ENCODE peak calls at places on chromosomes 7 and 10, in ten cellular contexts. R, L, M, H, B, J, G, N, P and Z are unnamed samples.

GRCh38 chr10:110076559-110077318 is 69.0 kb downstream of the ADD3 start:
- DNase-seq in P (no peak), R (peak), B (peak), L (no peak), M (no peak), N (no peak), J (no peak), G (peak), H (peak), Z (no peak)

GRCh38 chr10:122244001-122244715 is 26.9 kb upstream of the BTBD16 start:
- DNase-seq in B (no peak), L (no peak), P (no peak), G (no peak), M (no peak), H (no peak), R (no peak), J (no peak), N (no peak), Z (no peak)

GRCh38 chr10:1776127-1776662 is 38.9 kb upstream of the ADARB2 start:
- DNase-seq in H (no peak), L (no peak), J (no peak), R (no peak), P (no peak), N (no peak), G (no peak), M (no peak), B (no peak), Z (no peak)

GRCh38 chr10:99427566-99428150 is 2.8 kb downstream of the GOT1 start:
- DNase-seq in R (no peak), M (no peak), G (no peak), B (no peak), J (no peak), N (no peak), L (no peak), H (no peak), P (no peak), Z (no peak)

GRCh38 chr10:11429439-11430052 is 181.9 kb downstream of the USP6NL start:
- DNase-seq in H (no peak), J (no peak), B (no peak), L (no peak), P (no peak), M (no peak), G (no peak), R (no peak), N (no peak), Z (no peak)

GRCh38 chr10:53135213-53135896 is 362.8 kb upstream of the MBL2 start:
- DNase-seq in G (no peak), L (no peak), B (no peak), P (no peak), M (no peak), H (no peak), R (no peak), N (no peak), J (no peak), Z (no peak)

GRCh38 chr7:30925117-30925516 is 13.5 kb downstream of the AQP1 start:
- DNase-seq in R (no peak), G (no peak), L (no peak), H (no peak), P (no peak), M (no peak), B (no peak), N (no peak), J (no peak), Z (no peak)

GRCh38 chr10:119509909-119510451 is 32.5 kb downstream of the RGS10 start:
- DNase-seq in H (no peak), G (peak), R (no peak), J (no peak), L (no peak), B (no peak), M (no peak), P (no peak), N (no peak), Z (no peak)

GRCh38 chr10:127909716-127910463 is 3.0 kb downstream of the PTPRE start:
- DNase-seq in J (no peak), N (no peak), H (no peak), P (no peak), M (no peak), L (no peak), B (no peak), G (no peak), R (no peak), Z (no peak)

GRCh38 chr10:26621889-26622681 is 75.4 kb upstream of the PDSS1 start:
- DNase-seq in R (no peak), J (no peak), B (peak), L (no peak), N (no peak), P (no peak), H (no peak), M (no peak), G (peak), Z (no peak)

GRCh38 chr7:26397326-26397725 is 105.7 kb downstream of the SNX10 start:
- DNase-seq in N (no peak), R (no peak), P (no peak), L (no peak), H (no peak), J (no peak), G (no peak), B (no peak), M (peak), Z (no peak)

GRCh38 chr10:66307826-66308225 is 618.0 kb upstream of the LRRTM3 start:
- DNase-seq in B (no peak), N (no peak), J (no peak), M (no peak), L (no peak), R (peak), P (no peak), H (no peak), G (no peak), Z (peak)

GRCh38 chr7:148932-149855 is 43.2 kb upstream of the FAM20C start:
- DNase-seq in J (peak), M (peak), R (peak), P (peak), L (peak), G (peak), B (peak), H (peak), N (peak), Z (peak)

GRCh38 chr7:156175003-156175402 is 362.7 kb upstream of the SHH start:
- DNase-seq in H (no peak), P (no peak), B (no peak), L (no peak), R (no peak), G (no peak), M (no peak), N (no peak), J (no peak), Z (no peak)

GRCh38 chr10:4691301-4691700 is 134.7 kb upstream of the AKR1E2 start:
- DNase-seq in P (no peak), B (no peak), G (no peak), R (no peak), M (no peak), N (no peak), H (peak), L (no peak), J (no peak), Z (no peak)

GRCh38 chr7:134702366-134703240 is 56.0 kb downstream of the BPGM start:
- DNase-seq in G (no peak), J (no peak), P (no peak), M (no peak), H (no peak), B (no peak), L (no peak), N (no peak), R (no peak), Z (no peak)

GRCh38 chr10:80136134-80136571 is 3.6 kb downstream of the PLAC9 start:
- DNase-seq in R (no peak), H (peak), G (no peak), J (no peak), N (no peak), L (no peak), P (no peak), B (no peak), M (no peak), Z (no peak)

GRCh38 chr7:134279336-134279735 is 37.4 kb downstream of the SLC35B4 start:
- DNase-seq in M (no peak), R (no peak), H (no peak), B (no peak), P (no peak), N (no peak), J (no peak), G (no peak), L (no peak), Z (no peak)

GRCh38 chr10:114869500-114869899 is 47.9 kb downstream of the FHIP2A start:
- DNase-seq in P (no peak), L (no peak), G (no peak), N (no peak), B (no peak), R (peak), J (no peak), H (peak), M (no peak), Z (no peak)

GRCh38 chr10:132459252-132460028 is 62.4 kb downstream of the PWWP2B start:
- DNase-seq in N (no peak), B (no peak), G (peak), J (no peak), L (no peak), H (no peak), P (no peak), M (no peak), R (no peak), Z (no peak)

GRCh38 chr10:91883549-91884542 is 25.4 kb downstream of the FGFBP3 start:
- DNase-seq in H (peak), J (no peak), L (peak), B (no peak), G (no peak), R (no peak), M (peak), P (no peak), N (peak), Z (peak)

GRCh38 chr7:4809691-4810090 is 34.3 kb downstream of the AP5Z1 start:
- DNase-seq in L (no peak), H (no peak), N (no peak), G (no peak), P (no peak), J (no peak), M (no peak), B (no peak), R (no peak), Z (no peak)

GRCh38 chr7:106717997-106718871 is 57.3 kb upstream of the CCDC71L start:
- DNase-seq in M (no peak), N (no peak), R (peak), H (peak), B (peak), G (no peak), P (no peak), L (no peak), J (no peak), Z (no peak)

GRCh38 chr10:77881636-77882035 is 44.9 kb downstream of the DLG5 start:
- DNase-seq in G (no peak), N (no peak), J (no peak), B (no peak), M (no peak), L (no peak), P (no peak), R (no peak), H (no peak), Z (no peak)

GRCh38 chr10:102416181-102417094 is 2.1 kb downstream of the PSD start:
- DNase-seq in M (no peak), R (no peak), N (no peak), J (no peak), P (no peak), G (no peak), B (no peak), L (no peak), H (no peak), Z (no peak)

GRCh38 chr10:104330168-104331117 is 7.8 kb downstream of the ITPRIP start:
- DNase-seq in B (no peak), R (no peak), M (no peak), H (peak), L (no peak), G (peak), P (no peak), N (no peak), J (no peak), Z (no peak)

GRCh38 chr7:15684036-15684815 is 2.3 kb downstream of the MEOX2 start:
- DNase-seq in G (no peak), N (no peak), B (no peak), R (no peak), H (no peak), P (no peak), L (no peak), M (no peak), J (no peak), Z (no peak)

GRCh38 chr10:7689591-7689990 is 13.5 kb upstream of the ITIH2 start:
- DNase-seq in P (no peak), L (no peak), J (no peak), M (no peak), H (no peak), N (no peak), R (no peak), G (no peak), B (no peak), Z (no peak)

GRCh38 chr10:123550680-123551096 is 115.5 kb upstream of the GPR26 start:
- DNase-seq in L (no peak), H (no peak), B (no peak), J (no peak), G (no peak), P (no peak), M (no peak), R (no peak), N (no peak), Z (no peak)

GRCh38 chr7:11466517-11467105 is 365.4 kb downstream of the THSD7A start:
- DNase-seq in R (no peak), M (no peak), G (no peak), B (no peak), J (no peak), P (no peak), L (no peak), H (no peak), N (no peak), Z (no peak)

GRCh38 chr7:116075351-116076145 is 45.0 kb upstream of the TFEC start:
- DNase-seq in L (no peak), M (no peak), G (no peak), J (no peak), P (no peak), H (no peak), B (no peak), N (no peak), R (no peak), Z (no peak)

GRCh38 chr7:8380130-8380529 is 53.3 kb upstream of the NXPH1 start:
- DNase-seq in M (no peak), H (no peak), N (no peak), J (no peak), R (no peak), P (no peak), L (no peak), G (no peak), B (no peak), Z (no peak)

GRCh38 chr7:124667312-124667711 is 98.3 kb downstream of the GPR37 start:
- DNase-seq in B (no peak), J (no peak), L (no peak), G (no peak), M (no peak), H (no peak), P (peak), R (no peak), N (no peak), Z (no peak)

GRCh38 chr10:126628746-126629145 is 41.7 kb downstream of the C10orf90 start:
- DNase-seq in L (peak), G (no peak), H (no peak), P (no peak), M (no peak), B (no peak), N (no peak), J (no peak), R (no peak), Z (peak)

GRCh38 chr7:158676898-158677297 is 27.7 kb downstream of the NCAPG2 start:
- DNase-seq in B (no peak), N (no peak), M (no peak), H (peak), P (no peak), L (no peak), J (no peak), R (no peak), G (no peak), Z (no peak)

GRCh38 chr10:12332572-12333381 is 16.6 kb upstream of the CAMK1D start:
- DNase-seq in M (no peak), L (no peak), J (no peak), P (no peak), B (no peak), G (no peak), H (no peak), N (no peak), R (no peak), Z (no peak)

GRCh38 chr10:69831231-69831855 is 29.6 kb downstream of the COL13A1 start:
- DNase-seq in P (no peak), J (no peak), H (no peak), L (no peak), G (no peak), B (no peak), M (no peak), N (no peak), R (no peak), Z (no peak)

GRCh38 chr10:15485684-15486316 is 114.7 kb upstream of the FAM171A1 start:
- DNase-seq in P (no peak), G (no peak), H (peak), R (no peak), B (no peak), L (no peak), J (no peak), N (no peak), M (no peak), Z (no peak)

GRCh38 chr10:124860426-124860825 is 58.8 kb downstream of the ABRAXAS2 start:
- DNase-seq in M (no peak), R (no peak), J (no peak), H (no peak), L (no peak), G (no peak), P (no peak), N (no peak), B (no peak), Z (no peak)

GRCh38 chr10:30587522-30588031 is 42.0 kb downstream of the LYZL2 start:
- DNase-seq in G (peak), R (no peak), M (no peak), L (no peak), N (no peak), J (no peak), B (peak), H (no peak), P (no peak), Z (no peak)